ENCODE peak calls at places on chromosome X, in four cellular contexts. Z is right atrium auricular region, U is heart right ventricle, Q is Peyer's patch. D is an unnamed sample.
A peak's percentile ranks its signal among the peaks of the same experiment; 100 is the strongest.

GRCh38 chrX:154526901-154527675 is 11.1 kb upstream of the FAM3A start:
- DNase-seq in Z (peak; percentile 88), U (peak; percentile 82), Q (peak; percentile 71), D (no peak)

GRCh38 chrX:11757729-11758399 is at the start of gene MSL3:
- DNase-seq in Z (no peak), U (peak; percentile 48), Q (peak; percentile 48), D (peak; percentile 94)

GRCh38 chrX:41734530-41734929 is 10.5 kb downstream of the GPR82 start:
- DNase-seq in Z (no peak), U (no peak), Q (no peak), D (no peak)

GRCh38 chrX:40107291-40108083 is 9.7 kb upstream of the BCOR start:
- DNase-seq in Z (peak; percentile 87), U (peak; percentile 36), Q (peak; percentile 30), D (peak; percentile 90)

GRCh38 chrX:148552775-148553174 is 52.4 kb downstream of the AFF2 start:
- DNase-seq in Z (no peak), U (no peak), Q (no peak), D (no peak)

GRCh38 chrX:150269613-150270254 is 93.4 kb upstream of the MAMLD1 start:
- DNase-seq in Z (no peak), U (no peak), Q (no peak), D (no peak)

GRCh38 chrX:110944793-110945466 is 149.3 kb upstream of the CHRDL1 start:
- DNase-seq in Z (no peak), U (no peak), Q (no peak), D (no peak)

GRCh38 chrX:64204252-64204651 is 1.3 kb downstream of the AMER1 start:
- DNase-seq in Z (no peak), U (no peak), Q (no peak), D (no peak)

GRCh38 chrX:105315301-105315700 is 94.8 kb upstream of the TEX13A start:
- DNase-seq in Z (no peak), U (no peak), Q (no peak), D (no peak)

GRCh38 chrX:47562615-47563243 is 1.7 kb downstream of the ARAF start:
- DNase-seq in Z (no peak), U (no peak), Q (no peak), D (no peak)

GRCh38 chrX:49308604-49309269 is 5.3 kb downstream of the GAGE10 start:
- DNase-seq in Z (peak; percentile 60), U (peak; percentile 17), Q (peak; percentile 34), D (no peak)

GRCh38 chrX:105018865-105019264 is 201.6 kb downstream of the TEX13A start:
- DNase-seq in Z (no peak), U (no peak), Q (no peak), D (no peak)

GRCh38 chrX:141185366-141185765 is 8.4 kb upstream of the LDOC1 start:
- DNase-seq in Z (no peak), U (no peak), Q (no peak), D (no peak)

GRCh38 chrX:136141569-136141968 is 5.8 kb upstream of the FHL1 start:
- DNase-seq in Z (no peak), U (no peak), Q (no peak), D (no peak)

GRCh38 chrX:136143714-136144113 is 3.6 kb upstream of the FHL1 start:
- DNase-seq in Z (no peak), U (peak; percentile 13), Q (no peak), D (no peak)

GRCh38 chrX:136138939-136139338 is 8.4 kb upstream of the FHL1 start:
- DNase-seq in Z (no peak), U (no peak), Q (no peak), D (no peak)
- H3K27ac ChIP-seq in Z (no peak overlapping the region), U (no peak overlapping the region), Q (no peak overlapping the region), D (no peak overlapping the region)

GRCh38 chrX:136778914-136779313 is 1.8 kb downstream of the ARHGEF6 start:
- DNase-seq in Z (no peak), U (no peak), Q (no peak), D (no peak)

GRCh38 chrX:136780241-136780640 is 491 bp downstream of the ARHGEF6 start:
- DNase-seq in Z (no peak), U (no peak), Q (no peak), D (no peak)

GRCh38 chrX:136781180-136781797 is 557 bp upstream of the ARHGEF6 start:
- DNase-seq in Z (no peak), U (peak; percentile 11), Q (no peak), D (no peak)

GRCh38 chrX:136779346-136779781 is 1.4 kb downstream of the ARHGEF6 start:
- DNase-seq in Z (no peak), U (no peak), Q (no peak), D (no peak)

GRCh38 chrX:136780738-136781137 is at the start of gene ARHGEF6:
- DNase-seq in Z (no peak), U (peak; percentile 10), Q (peak; percentile 64), D (no peak)
- H3K27ac ChIP-seq in Z (peak within 1 kb of the TSS; percentile 44), U (peak within 1 kb of the TSS; percentile 69), Q (peak within 1 kb of the TSS; percentile 67), D (peak within 1 kb of the TSS; percentile 67)

DNA sequence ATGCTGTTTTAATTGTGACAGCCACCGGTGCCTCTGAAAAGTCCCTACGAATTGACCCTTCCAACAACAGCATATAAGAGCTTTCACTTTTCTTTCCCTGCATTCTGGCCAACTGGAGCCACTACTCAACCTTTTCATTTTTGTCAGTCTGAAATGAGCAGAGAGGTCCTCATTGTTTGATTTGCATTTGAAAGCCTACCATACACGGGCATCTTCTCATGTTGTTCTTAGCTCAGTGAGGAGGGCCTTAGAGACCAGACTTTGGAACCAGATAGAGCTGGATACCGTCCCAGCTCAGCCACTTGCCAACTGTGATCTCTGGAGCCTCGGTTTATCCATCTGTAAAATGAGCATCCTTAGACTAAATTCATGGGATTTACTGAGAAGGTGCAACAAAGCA is 16.9 kb upstream of the TMSB4X start:
- DNase-seq in Z (no peak), U (no peak), Q (no peak), D (no peak)
- H3K27ac ChIP-seq in Z (no peak overlapping the region), U (no peak overlapping the region), Q (peak overlapping the region; percentile 80), D (peak overlapping the region; percentile 88)

GRCh38 chrX:132272826-132273225 is 53.6 kb upstream of the RAP2C start:
- DNase-seq in Z (no peak), U (no peak), Q (no peak), D (no peak)
- H3K27ac ChIP-seq in Z (peak overlapping the region; percentile 57), U (peak overlapping the region; percentile 25), Q (no peak overlapping the region), D (no peak overlapping the region)

GRCh38 chrX:129736491-129736890 is 2.3 kb upstream of the XPNPEP2 start:
- DNase-seq in Z (no peak), U (no peak), Q (no peak), D (no peak)

GRCh38 chrX:129737921-129738320 is 858 bp upstream of the XPNPEP2 start:
- DNase-seq in Z (peak; percentile 66), U (no peak), Q (no peak), D (no peak)

GRCh38 chrX:129741880-129742758 is 3.3 kb downstream of the XPNPEP2 start:
- DNase-seq in Z (no peak), U (peak; percentile 26), Q (no peak), D (no peak)

GRCh38 chrX:129739591-129739990 is 812 bp downstream of the XPNPEP2 start:
- DNase-seq in Z (no peak), U (no peak), Q (no peak), D (no peak)

DNA sequence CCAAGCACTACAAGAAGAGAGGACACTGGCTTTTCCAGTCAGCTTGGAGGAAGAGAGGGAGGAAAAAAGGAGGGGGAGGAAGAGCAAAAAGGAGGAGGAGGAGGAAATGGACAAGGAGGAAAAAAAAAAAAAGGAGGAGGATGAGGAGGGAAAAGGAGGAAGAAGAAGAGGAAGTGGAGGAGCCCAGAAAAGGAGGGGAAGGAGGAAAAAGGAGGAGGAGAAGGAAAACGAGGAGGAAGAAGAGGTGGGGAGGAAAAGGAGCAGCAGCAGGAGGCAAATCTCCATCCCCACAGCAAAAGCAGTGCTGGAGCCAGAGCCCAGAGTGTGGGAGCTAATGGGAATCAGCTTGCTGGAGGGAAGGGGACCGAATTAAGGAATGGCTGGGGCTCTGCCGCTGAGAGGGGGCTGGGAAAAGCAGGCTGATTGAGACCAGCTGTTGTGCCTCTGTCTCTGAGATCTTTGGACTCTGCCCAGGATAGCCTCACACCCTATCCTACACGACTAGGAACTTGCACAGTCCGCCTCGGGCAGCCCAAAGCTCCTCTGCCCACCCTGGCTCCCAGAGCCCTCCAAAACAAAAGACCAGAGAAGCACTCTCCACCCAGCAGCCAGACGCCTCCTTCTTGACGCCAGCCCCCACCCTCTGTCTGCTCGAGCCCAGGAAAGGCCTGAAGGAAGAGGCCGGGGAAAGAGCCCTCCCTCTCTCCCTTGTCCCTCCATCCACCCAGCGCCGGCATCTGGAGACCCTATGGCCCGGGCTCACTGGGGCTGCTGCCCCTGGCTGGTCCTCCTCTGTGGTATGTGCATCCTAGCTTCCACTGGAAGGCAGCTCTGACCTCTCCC is at the start of gene XPNPEP2:
- DNase-seq in Z (no peak), U (peak; percentile 21), Q (no peak), D (peak; percentile 17)
- H3K27ac ChIP-seq in Z (peak within 1 kb of the TSS; percentile 37), U (peak within 1 kb of the TSS; percentile 8), Q (peak within 1 kb of the TSS; percentile 80), D (peak within 1 kb of the TSS; percentile 2)

GRCh38 chrX:44039556-44039955 is 66.4 kb upstream of the NDP start:
- DNase-seq in Z (no peak), U (no peak), Q (no peak), D (no peak)

GRCh38 chrX:44036336-44036735 is 63.1 kb upstream of the NDP start:
- DNase-seq in Z (no peak), U (no peak), Q (no peak), D (no peak)

GRCh38 chrX:44043496-44043895 is 70.3 kb upstream of the NDP start:
- DNase-seq in Z (no peak), U (no peak), Q (no peak), D (no peak)

GRCh38 chrX:44042731-44043130 is 69.5 kb upstream of the NDP start:
- DNase-seq in Z (no peak), U (peak; percentile 3), Q (no peak), D (no peak)

DNA sequence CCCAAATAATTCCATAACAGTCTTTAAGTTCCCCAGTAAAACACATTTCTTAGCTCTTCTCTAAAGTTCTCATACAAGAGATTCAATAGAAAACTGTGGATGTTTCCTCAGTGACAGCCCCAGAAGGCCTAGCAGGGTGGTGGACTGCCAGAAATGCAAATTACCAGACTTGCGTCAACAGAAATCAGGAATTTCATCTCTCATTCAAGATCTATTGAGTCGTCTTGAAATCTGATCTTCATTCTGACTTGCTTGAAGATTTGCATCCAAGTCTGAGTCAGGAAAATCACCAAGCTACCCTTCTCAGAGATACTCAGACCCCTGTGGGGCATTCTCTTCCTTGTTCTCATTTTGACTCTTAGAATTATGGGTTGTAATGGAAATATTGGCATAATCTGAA is 68.9 kb upstream of the NDP start:
- DNase-seq in Z (no peak), U (no peak), Q (no peak), D (no peak)
- H3K27ac ChIP-seq in Z (no peak overlapping the region), U (no peak overlapping the region), Q (no peak overlapping the region), D (no peak overlapping the region)

GRCh38 chrX:10012776-10013175 is 45.6 kb downstream of the CLDN34 start:
- DNase-seq in Z (no peak), U (no peak), Q (no peak), D (no peak)
- H3K27ac ChIP-seq in Z (no peak overlapping the region), U (no peak overlapping the region), Q (no peak overlapping the region), D (no peak overlapping the region)

GRCh38 chrX:134431894-134432293 is 28.1 kb upstream of the HPRT1 start:
- DNase-seq in Z (no peak), U (no peak), Q (no peak), D (no peak)

GRCh38 chrX:134435894-134436293 is 24.1 kb upstream of the HPRT1 start:
- DNase-seq in Z (no peak), U (no peak), Q (no peak), D (no peak)
- H3K27ac ChIP-seq in Z (no peak overlapping the region), U (no peak overlapping the region), Q (no peak overlapping the region), D (no peak overlapping the region)

D was measured in upper lobe of left lung.